ENCODE peak calls at places on chromosome 15, in eight cellular contexts. One of them, this sample, is unnamed.
A peak's percentile ranks its signal among the peaks of the same experiment; 100 is the strongest.

GRCh38 chr15:90261811-90262210 is 3.7 kb upstream of the NGRN start:
- DNase-seq in CD8-positive, alpha-beta T cell: no peak
- DNase-seq in nephron progenitor cell: no peak
- DNase-seq in aorta: no peak
- DNase-seq in amniotic stem cell: no peak
- DNase-seq in GM04504: no peak
- DNase-seq in glomerular endothelial cell: no peak
- DNase-seq in occipital lobe: no peak
- DNase-seq in this sample: no peak

GRCh38 chr15:92821491-92822116 is 78.5 kb upstream of the CHD2 start:
- DNase-seq in CD8-positive, alpha-beta T cell: no peak
- DNase-seq in nephron progenitor cell: no peak
- DNase-seq in aorta: no peak
- DNase-seq in amniotic stem cell: no peak
- DNase-seq in GM04504: no peak
- DNase-seq in glomerular endothelial cell: no peak
- DNase-seq in occipital lobe: no peak
- DNase-seq in this sample: no peak

GRCh38 chr15:84955089-84955848 is 26.4 kb upstream of the PDE8A start:
- DNase-seq in CD8-positive, alpha-beta T cell: peak; percentile 27
- DNase-seq in nephron progenitor cell: peak; percentile 62
- DNase-seq in aorta: peak; percentile 88
- DNase-seq in amniotic stem cell: no peak
- DNase-seq in GM04504: peak; percentile 53
- DNase-seq in glomerular endothelial cell: no peak
- DNase-seq in occipital lobe: peak; percentile 42
- DNase-seq in this sample: peak; percentile 80

GRCh38 chr15:31472636-31473383 is 146.2 kb downstream of the KLF13 start:
- DNase-seq in CD8-positive, alpha-beta T cell: peak; percentile 26
- DNase-seq in nephron progenitor cell: peak; percentile 27
- DNase-seq in aorta: no peak
- DNase-seq in amniotic stem cell: no peak
- DNase-seq in GM04504: no peak
- DNase-seq in glomerular endothelial cell: no peak
- DNase-seq in occipital lobe: no peak
- DNase-seq in this sample: peak; percentile 69

GRCh38 chr15:35194296-35194695 is 109.2 kb upstream of the NANOGP8 start:
- DNase-seq in CD8-positive, alpha-beta T cell: no peak
- DNase-seq in nephron progenitor cell: no peak
- DNase-seq in aorta: no peak
- DNase-seq in amniotic stem cell: no peak
- DNase-seq in GM04504: no peak
- DNase-seq in glomerular endothelial cell: no peak
- DNase-seq in occipital lobe: no peak
- DNase-seq in this sample: no peak

GRCh38 chr15:96037584-96037983 is 292.9 kb upstream of the NR2F2 start:
- DNase-seq in CD8-positive, alpha-beta T cell: no peak
- DNase-seq in nephron progenitor cell: no peak
- DNase-seq in aorta: no peak
- DNase-seq in amniotic stem cell: no peak
- DNase-seq in GM04504: no peak
- DNase-seq in glomerular endothelial cell: no peak
- DNase-seq in occipital lobe: no peak
- DNase-seq in this sample: no peak

GRCh38 chr15:33393552-33393951 is 82.8 kb downstream of the RYR3 start:
- DNase-seq in CD8-positive, alpha-beta T cell: no peak
- DNase-seq in nephron progenitor cell: no peak
- DNase-seq in aorta: no peak
- DNase-seq in amniotic stem cell: no peak
- DNase-seq in GM04504: no peak
- DNase-seq in glomerular endothelial cell: no peak
- DNase-seq in occipital lobe: no peak
- DNase-seq in this sample: no peak

GRCh38 chr15:26661727-26662126 is 111.1 kb downstream of the GABRB3 start:
- DNase-seq in CD8-positive, alpha-beta T cell: no peak
- DNase-seq in nephron progenitor cell: no peak
- DNase-seq in aorta: no peak
- DNase-seq in amniotic stem cell: no peak
- DNase-seq in GM04504: no peak
- DNase-seq in glomerular endothelial cell: no peak
- DNase-seq in occipital lobe: no peak
- DNase-seq in this sample: no peak

GRCh38 chr15:88656760-88657221 is 18.0 kb downstream of the ISG20 start:
- DNase-seq in CD8-positive, alpha-beta T cell: no peak
- DNase-seq in nephron progenitor cell: no peak
- DNase-seq in aorta: no peak
- DNase-seq in amniotic stem cell: no peak
- DNase-seq in GM04504: no peak
- DNase-seq in glomerular endothelial cell: no peak
- DNase-seq in occipital lobe: no peak
- DNase-seq in this sample: no peak

GRCh38 chr15:85564686-85565085 is 184.3 kb downstream of the AKAP13 start:
- DNase-seq in CD8-positive, alpha-beta T cell: no peak
- DNase-seq in nephron progenitor cell: no peak
- DNase-seq in aorta: no peak
- DNase-seq in amniotic stem cell: no peak
- DNase-seq in GM04504: no peak
- DNase-seq in glomerular endothelial cell: no peak
- DNase-seq in occipital lobe: no peak
- DNase-seq in this sample: no peak

GRCh38 chr15:60644903-60645302 is 166.0 kb upstream of the ICE2 start:
- DNase-seq in CD8-positive, alpha-beta T cell: no peak
- DNase-seq in nephron progenitor cell: no peak
- DNase-seq in aorta: no peak
- DNase-seq in amniotic stem cell: no peak
- DNase-seq in GM04504: no peak
- DNase-seq in glomerular endothelial cell: peak; percentile 36
- DNase-seq in occipital lobe: no peak
- DNase-seq in this sample: no peak

GRCh38 chr15:34122771-34123183 is 20.9 kb downstream of the PGBD4 start:
- DNase-seq in CD8-positive, alpha-beta T cell: no peak
- DNase-seq in nephron progenitor cell: no peak
- DNase-seq in aorta: no peak
- DNase-seq in amniotic stem cell: no peak
- DNase-seq in GM04504: peak; percentile 73
- DNase-seq in glomerular endothelial cell: peak; percentile 76
- DNase-seq in occipital lobe: no peak
- DNase-seq in this sample: no peak

GRCh38 chr15:92595506-92596337 is 59.9 kb downstream of the FAM174B start:
- DNase-seq in CD8-positive, alpha-beta T cell: no peak
- DNase-seq in nephron progenitor cell: no peak
- DNase-seq in aorta: peak; percentile 51
- DNase-seq in amniotic stem cell: no peak
- DNase-seq in GM04504: no peak
- DNase-seq in glomerular endothelial cell: no peak
- DNase-seq in occipital lobe: no peak
- DNase-seq in this sample: no peak

GRCh38 chr15:67241132-67241855 is 13.2 kb downstream of the AAGAB start:
- DNase-seq in CD8-positive, alpha-beta T cell: no peak
- DNase-seq in nephron progenitor cell: no peak
- DNase-seq in aorta: no peak
- DNase-seq in amniotic stem cell: no peak
- DNase-seq in GM04504: no peak
- DNase-seq in glomerular endothelial cell: no peak
- DNase-seq in occipital lobe: no peak
- DNase-seq in this sample: peak; percentile 29

GRCh38 chr15:82165948-82166376 is 96.6 kb downstream of the EFL1 start:
- DNase-seq in CD8-positive, alpha-beta T cell: no peak
- DNase-seq in nephron progenitor cell: no peak
- DNase-seq in aorta: no peak
- DNase-seq in amniotic stem cell: no peak
- DNase-seq in GM04504: no peak
- DNase-seq in glomerular endothelial cell: no peak
- DNase-seq in occipital lobe: no peak
- DNase-seq in this sample: no peak

GRCh38 chr15:80411788-80412288 is 7.7 kb downstream of the ARNT2 start:
- DNase-seq in CD8-positive, alpha-beta T cell: no peak
- DNase-seq in nephron progenitor cell: no peak
- DNase-seq in aorta: no peak
- DNase-seq in amniotic stem cell: no peak
- DNase-seq in GM04504: no peak
- DNase-seq in glomerular endothelial cell: no peak
- DNase-seq in occipital lobe: no peak
- DNase-seq in this sample: no peak

GRCh38 chr15:29773000-29773399 is 49.3 kb downstream of the TJP1 start:
- DNase-seq in CD8-positive, alpha-beta T cell: no peak
- DNase-seq in nephron progenitor cell: no peak
- DNase-seq in aorta: no peak
- DNase-seq in amniotic stem cell: no peak
- DNase-seq in GM04504: no peak
- DNase-seq in glomerular endothelial cell: no peak
- DNase-seq in occipital lobe: no peak
- DNase-seq in this sample: no peak

GRCh38 chr15:38217788-38218609 is 34.6 kb upstream of the SPRED1 start:
- DNase-seq in CD8-positive, alpha-beta T cell: no peak
- DNase-seq in nephron progenitor cell: no peak
- DNase-seq in aorta: no peak
- DNase-seq in amniotic stem cell: no peak
- DNase-seq in GM04504: no peak
- DNase-seq in glomerular endothelial cell: no peak
- DNase-seq in occipital lobe: no peak
- DNase-seq in this sample: no peak